ENCODE peak calls at places on chromosome 13, in six cellular contexts. I is GM23248, T is upper lobe of right lung, K is body of pancreas, M is RWPE1, N is DND-41. L is an unnamed sample.
A peak's percentile ranks its signal among the peaks of the same experiment; 100 is the strongest.

GRCh38 chr13:51811920-51812328 is 8.0 kb upstream of the DHRS12 start:
- DNase-seq in I (no peak), T (no peak), K (no peak), M (no peak), N (no peak), L (no peak)

GRCh38 chr13:99859178-99860177 is 112.1 kb downstream of the ZIC5 start:
- DNase-seq in I (no peak), T (no peak), K (no peak), M (no peak), N (no peak), L (no peak)

GRCh38 chr13:84446972-84447700 is 564.9 kb upstream of the SLITRK1 start:
- DNase-seq in I (peak; percentile 18), T (no peak), K (no peak), M (no peak), N (peak; percentile 10), L (no peak)

GRCh38 chr13:60427285-60427684 is 30.3 kb downstream of the TDRD3 start:
- DNase-seq in I (no peak), T (no peak), K (no peak), M (no peak), N (no peak), L (no peak)

GRCh38 chr13:113086991-113087922 is 18.3 kb upstream of the F7 start:
- DNase-seq in I (no peak), T (peak; percentile 57), K (no peak), M (no peak), N (no peak), L (no peak)

GRCh38 chr13:105773241-105773640 is 762.2 kb downstream of the EFNB2 start:
- DNase-seq in I (no peak), T (no peak), K (no peak), M (no peak), N (peak; percentile 35), L (no peak)

GRCh38 chr13:83297591-83298305 is 584.5 kb downstream of the SLITRK1 start:
- DNase-seq in I (peak; percentile 21), T (no peak), K (no peak), M (no peak), N (no peak), L (no peak)

GRCh38 chr13:68535329-68535728 is 1305.2 kb upstream of the PCDH9 start:
- DNase-seq in I (no peak), T (no peak), K (no peak), M (no peak), N (no peak), L (no peak)

GRCh38 chr13:39712626-39713025 is 57.2 kb downstream of the COG6 start:
- DNase-seq in I (no peak), T (no peak), K (no peak), M (peak; percentile 64), N (no peak), L (no peak)

DNA sequence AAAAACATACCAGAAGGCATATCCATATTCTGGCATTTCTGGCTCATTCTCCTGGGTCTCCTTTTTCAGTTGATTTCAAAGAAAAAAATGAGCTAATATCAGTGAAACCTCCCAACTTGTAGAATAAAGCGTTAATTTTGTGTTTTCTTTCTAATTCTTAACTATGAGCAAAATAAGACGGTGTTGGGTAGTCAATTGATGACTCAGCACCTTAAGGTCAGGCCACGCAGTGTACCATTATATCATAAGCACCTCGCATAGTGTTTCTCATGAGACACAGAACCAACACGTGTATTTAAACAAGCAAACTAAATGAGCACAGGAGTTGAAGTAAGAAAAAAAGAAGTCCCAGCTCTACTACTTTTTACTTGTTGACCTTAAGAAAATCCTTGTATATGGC is 174.9 kb downstream of the OXGR1 start:
- DNase-seq in I (no peak), T (no peak), K (no peak), M (no peak), N (no peak), L (no peak)
- H3K27ac ChIP-seq in I (no peak overlapping the region), T (no peak overlapping the region), K (no peak overlapping the region), M (no peak overlapping the region), N (no peak overlapping the region), L (no peak overlapping the region)

DNA sequence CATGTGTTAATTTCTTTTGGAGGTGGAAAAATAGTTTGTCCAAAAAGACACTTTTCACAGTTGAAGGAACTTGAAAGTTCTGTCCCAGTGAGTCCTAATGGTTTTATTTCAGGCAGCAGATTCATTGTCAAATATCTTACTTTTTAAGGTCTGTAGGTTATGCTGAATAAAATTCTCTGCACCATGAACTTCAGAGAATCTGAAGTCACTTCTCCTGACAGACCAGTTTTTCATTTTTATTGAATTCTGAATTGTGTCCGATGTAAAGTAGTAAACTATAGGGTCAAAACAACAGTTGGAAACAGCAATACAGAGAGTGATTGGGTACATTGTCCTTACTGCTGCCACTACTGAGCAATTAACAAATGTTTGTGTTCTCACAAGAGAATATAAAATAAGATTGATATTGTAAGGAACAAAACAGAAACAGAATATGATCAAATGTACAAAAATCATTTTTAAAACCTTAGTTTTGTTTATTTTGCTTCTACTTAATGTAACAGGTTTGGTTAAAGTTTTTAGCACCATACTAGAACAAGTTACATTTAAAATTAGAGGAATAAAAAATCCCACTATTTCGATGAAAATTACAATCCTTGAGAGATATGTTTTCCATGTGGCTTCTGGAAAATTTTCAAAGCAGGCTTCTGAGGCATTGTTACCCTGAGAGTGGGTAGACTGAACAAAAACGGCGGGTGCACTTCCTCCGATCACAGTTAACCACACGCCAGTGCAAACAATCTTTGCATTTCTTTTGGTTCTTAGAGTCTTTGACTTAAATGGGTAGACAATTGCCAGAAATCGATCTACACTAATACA is 1.4 kb downstream of the LPAR6 start:
- DNase-seq in I (peak; percentile 48), T (no peak), K (no peak), M (no peak), N (peak; percentile 67), L (peak; percentile 7)
- H3K27ac ChIP-seq in I (peak overlapping the region; percentile 83), T (peak overlapping the region; percentile 88), K (no peak overlapping the region), M (no peak overlapping the region), N (peak overlapping the region; percentile 94), L (peak overlapping the region; percentile 87)

GRCh38 chr13:98485561-98485960 is 91.3 kb downstream of the STK24 start:
- DNase-seq in I (no peak), T (no peak), K (no peak), M (no peak), N (no peak), L (no peak)
- H3K27ac ChIP-seq in I (peak overlapping the region; percentile 96), T (peak overlapping the region; percentile 77), K (peak overlapping the region; percentile 97), M (peak overlapping the region; percentile 96), N (no peak overlapping the region), L (peak overlapping the region; percentile 97)

GRCh38 chr13:110342474-110342873 is 35.4 kb downstream of the COL4A2 start:
- DNase-seq in I (no peak), T (no peak), K (no peak), M (no peak), N (no peak), L (no peak)
- H3K27ac ChIP-seq in I (no peak overlapping the region), T (no peak overlapping the region), K (no peak overlapping the region), M (peak overlapping the region; percentile 87), N (no peak overlapping the region), L (peak overlapping the region; percentile 80)

L was measured in hepatocyte.